ENCODE peak calls at places on chromosomes 13 and 19, in nine cellular contexts. U is uterus, C is psoas muscle, D is SK-N-SH, F is A673, O is breast epithelium, Z is tibial artery, Q is cardiac muscle cell, H is MM.1S. Y is an unnamed sample. For H3K36me3, the result is how much of the 10 kb centered on the place peaks cover.

GRCh38 chr19:3607398-3608078 is 863 bp upstream of the TBXA2R start:
- DNase-seq in F (no peak), Q (peak), D (peak), H (no peak), U (peak), Z (no peak), O (no peak), C (peak), Y (peak)

GRCh38 chr19:31541396-31541795 is 192.2 kb upstream of the TSHZ3 start:
- DNase-seq in O (no peak), C (no peak), Z (no peak), F (no peak), Q (no peak), U (no peak), D (no peak), H (no peak), Y (no peak)

GRCh38 chr19:4007836-4008539 is 452 bp downstream of the PIAS4 start:
- DNase-seq in U (peak), F (peak), O (no peak), C (peak), Z (no peak), H (peak), Q (peak), D (peak), Y (peak)

GRCh38 chr19:43612374-43612773 is 486 bp downstream of the SRRM5 start:
- DNase-seq in C (no peak), F (no peak), U (no peak), Q (no peak), D (no peak), H (no peak), Z (no peak), O (no peak), Y (no peak)

GRCh38 chr13:57632276-57633140 is 964 bp downstream of the PCDH17 start:
- DNase-seq in Q (peak), D (peak), O (peak), C (peak), Z (peak), F (no peak), H (no peak), U (no peak), Y (peak)

GRCh38 chr13:66210677-66211076 is 1019.5 kb downstream of the PCDH9 start:
- DNase-seq in U (no peak), Z (no peak), D (no peak), O (no peak), H (no peak), Q (peak), F (no peak), C (no peak), Y (no peak)

GRCh38 chr13:76019421-76020044 is 383.4 kb downstream of the LMO7 start:
- DNase-seq in H (no peak), U (no peak), O (no peak), Z (no peak), D (peak), Q (no peak), F (peak), C (no peak), Y (peak)

GRCh38 chr13:109715902-109716301 is 70.5 kb downstream of the IRS2 start:
- DNase-seq in O (no peak), H (no peak), U (no peak), F (no peak), D (no peak), C (peak), Q (peak), Z (peak), Y (no peak)

GRCh38 chr19:55640043-55640576 is 692 bp upstream of the ZNF580 start:
- DNase-seq in Q (peak), H (no peak), F (peak), C (peak), O (peak), U (peak), D (peak), Z (peak), Y (peak)

GRCh38 chr19:41367848-41368301 is 3.9 kb upstream of the B9D2 start:
- DNase-seq in F (no peak), U (no peak), Q (peak), H (no peak), D (no peak), C (no peak), Z (no peak), O (no peak), Y (no peak)

GRCh38 chr19:55112781-55113569 is 4.5 kb downstream of the PPP1R12C start:
- DNase-seq in Z (no peak), U (peak), C (no peak), F (no peak), D (peak), H (no peak), Q (no peak), O (no peak), Y (peak)

GRCh38 chr19:34436716-34437115 is 8.5 kb downstream of the UBA2 start:
- DNase-seq in C (no peak), H (no peak), O (no peak), F (no peak), Q (peak), D (no peak), U (no peak), Z (no peak), Y (no peak)

GRCh38 chr13:49958321-49958720 is 22.2 kb upstream of the SPRYD7 start:
- DNase-seq in Q (no peak), D (no peak), U (no peak), Z (no peak), C (no peak), H (no peak), O (no peak), F (no peak), Y (no peak)

GRCh38 chr19:49133621-49134454 is 14.5 kb downstream of the PPFIA3 start:
- DNase-seq in D (peak), Z (no peak), Q (peak), C (no peak), U (peak), O (no peak), F (no peak), H (no peak), Y (peak)
- H3K4me3 ChIP-seq in D (no peak), Z (peak), Q (no peak), C (peak), U (no peak), O (peak), F (no peak), H (no peak), Y (peak)

GRCh38 chr19:5923356-5923755 is 9.3 kb downstream of the CAPS start:
- DNase-seq in F (no peak), Q (no peak), O (peak), D (no peak), H (no peak), Z (no peak), C (no peak), U (no peak), Y (no peak)
- H3K36me3 ChIP-seq in F (half or more), Q (half or more), O (under half), D (half or more), H (under half), Z (half or more), C (under half), U (under half), Y (under half)

GRCh38 chr19:8367327-8368001 is 3.5 kb downstream of the ANGPTL4 start:
- DNase-seq in C (peak), D (peak), H (no peak), Q (peak), Z (peak), U (peak), F (peak), O (peak), Y (peak)
- H3K4me3 ChIP-seq in C (peak), D (peak), H (no peak), Q (no peak), Z (no peak), U (peak), F (no peak), O (peak), Y (peak)

GRCh38 chr13:111166882-111167281 is 51.8 kb downstream of the ARHGEF7 start:
- DNase-seq in H (no peak), Z (no peak), C (no peak), Q (no peak), O (no peak), U (no peak), D (no peak), F (no peak), Y (no peak)
- H3K36me3 ChIP-seq in H (under half), Z (under half), C (under half), Q (under half), O (under half), U (under half), D (under half), F (under half), Y (under half)

Y was measured in H7.